ENCODE peak calls at places on chromosome 19, in six cellular contexts. One of them, this sample, is unnamed.
A peak's percentile ranks its signal among the peaks of the same experiment; 100 is the strongest.

GRCh38 chr19:48739835-48740704 is at the start of gene RASIP1:
- DNase-seq in neuronal stem cell: no peak
- DNase-seq in activated T-helper 9 cell treated with anti-CD3 and anti-CD28 coated beads, Interleukin-2, amount 50 U/mL, for 16 hours: no peak
- DNase-seq in T1000: no peak
- DNase-seq in AG04450: no peak
- DNase-seq in putamen: no peak
- DNase-seq in this sample: no peak

GRCh38 chr19:3194703-3195087 is 9.0 kb downstream of the NCLN start:
- DNase-seq in neuronal stem cell: no peak
- DNase-seq in activated T-helper 9 cell treated with anti-CD3 and anti-CD28 coated beads, Interleukin-2, amount 50 U/mL, for 16 hours: no peak
- DNase-seq in T1000: no peak
- DNase-seq in AG04450: no peak
- DNase-seq in putamen: no peak
- DNase-seq in this sample: no peak

GRCh38 chr19:14122924-14123323 is 5.4 kb upstream of the PRKACA start:
- DNase-seq in neuronal stem cell: no peak
- DNase-seq in activated T-helper 9 cell treated with anti-CD3 and anti-CD28 coated beads, Interleukin-2, amount 50 U/mL, for 16 hours: no peak
- DNase-seq in T1000: no peak
- DNase-seq in AG04450: no peak
- DNase-seq in putamen: no peak
- DNase-seq in this sample: no peak

GRCh38 chr19:51421229-51422052 is 4.0 kb upstream of the SIGLEC10 start:
- DNase-seq in neuronal stem cell: no peak
- DNase-seq in activated T-helper 9 cell treated with anti-CD3 and anti-CD28 coated beads, Interleukin-2, amount 50 U/mL, for 16 hours: no peak
- DNase-seq in T1000: no peak
- DNase-seq in AG04450: no peak
- DNase-seq in putamen: no peak
- DNase-seq in this sample: no peak

GRCh38 chr19:3785938-3786824 is at the start of gene MATK:
- DNase-seq in neuronal stem cell: no peak
- DNase-seq in activated T-helper 9 cell treated with anti-CD3 and anti-CD28 coated beads, Interleukin-2, amount 50 U/mL, for 16 hours: no peak
- DNase-seq in T1000: no peak
- DNase-seq in AG04450: no peak
- DNase-seq in putamen: no peak
- DNase-seq in this sample: no peak

GRCh38 chr19:34282611-34283519 is 28.5 kb downstream of the GARRE1 start:
- DNase-seq in neuronal stem cell: no peak
- DNase-seq in activated T-helper 9 cell treated with anti-CD3 and anti-CD28 coated beads, Interleukin-2, amount 50 U/mL, for 16 hours: no peak
- DNase-seq in T1000: no peak
- DNase-seq in AG04450: no peak
- DNase-seq in putamen: no peak
- DNase-seq in this sample: no peak

GRCh38 chr19:20279516-20279915 is 112.5 kb downstream of the ZNF486 start:
- DNase-seq in neuronal stem cell: no peak
- DNase-seq in activated T-helper 9 cell treated with anti-CD3 and anti-CD28 coated beads, Interleukin-2, amount 50 U/mL, for 16 hours: no peak
- DNase-seq in T1000: no peak
- DNase-seq in AG04450: no peak
- DNase-seq in putamen: peak; percentile 83
- DNase-seq in this sample: no peak

GRCh38 chr19:2376784-2377519 is 16.9 kb downstream of the TMPRSS9 start:
- DNase-seq in neuronal stem cell: no peak
- DNase-seq in activated T-helper 9 cell treated with anti-CD3 and anti-CD28 coated beads, Interleukin-2, amount 50 U/mL, for 16 hours: no peak
- DNase-seq in T1000: no peak
- DNase-seq in AG04450: no peak
- DNase-seq in putamen: no peak
- DNase-seq in this sample: no peak

GRCh38 chr19:34075661-34076091 is 96.6 kb upstream of the LSM14A start:
- DNase-seq in neuronal stem cell: no peak
- DNase-seq in activated T-helper 9 cell treated with anti-CD3 and anti-CD28 coated beads, Interleukin-2, amount 50 U/mL, for 16 hours: no peak
- DNase-seq in T1000: no peak
- DNase-seq in AG04450: no peak
- DNase-seq in putamen: no peak
- DNase-seq in this sample: no peak

GRCh38 chr19:34255546-34255945 is 1.2 kb downstream of the GARRE1 start:
- DNase-seq in neuronal stem cell: no peak
- DNase-seq in activated T-helper 9 cell treated with anti-CD3 and anti-CD28 coated beads, Interleukin-2, amount 50 U/mL, for 16 hours: no peak
- DNase-seq in T1000: no peak
- DNase-seq in AG04450: no peak
- DNase-seq in putamen: no peak
- DNase-seq in this sample: no peak

GRCh38 chr19:42965204-42965603 is 28.2 kb upstream of the PSG7 start:
- DNase-seq in neuronal stem cell: no peak
- DNase-seq in activated T-helper 9 cell treated with anti-CD3 and anti-CD28 coated beads, Interleukin-2, amount 50 U/mL, for 16 hours: no peak
- DNase-seq in T1000: peak; percentile 4
- DNase-seq in AG04450: peak; percentile 30
- DNase-seq in putamen: no peak
- DNase-seq in this sample: peak; percentile 23

GRCh38 chr19:3474614-3475013 is 5.7 kb downstream of the SMIM24 start:
- DNase-seq in neuronal stem cell: no peak
- DNase-seq in activated T-helper 9 cell treated with anti-CD3 and anti-CD28 coated beads, Interleukin-2, amount 50 U/mL, for 16 hours: no peak
- DNase-seq in T1000: no peak
- DNase-seq in AG04450: no peak
- DNase-seq in putamen: no peak
- DNase-seq in this sample: no peak

GRCh38 chr19:33098023-33098652 is 17.2 kb downstream of the GPATCH1 start:
- DNase-seq in neuronal stem cell: no peak
- DNase-seq in activated T-helper 9 cell treated with anti-CD3 and anti-CD28 coated beads, Interleukin-2, amount 50 U/mL, for 16 hours: no peak
- DNase-seq in T1000: no peak
- DNase-seq in AG04450: no peak
- DNase-seq in putamen: no peak
- DNase-seq in this sample: no peak

GRCh38 chr19:51724543-51724942 is 752 bp upstream of the HAS1 start:
- DNase-seq in neuronal stem cell: no peak
- DNase-seq in activated T-helper 9 cell treated with anti-CD3 and anti-CD28 coated beads, Interleukin-2, amount 50 U/mL, for 16 hours: no peak
- DNase-seq in T1000: no peak
- DNase-seq in AG04450: no peak
- DNase-seq in putamen: no peak
- DNase-seq in this sample: no peak

GRCh38 chr19:35093430-35093829 is 22.2 kb upstream of the FXYD3 start:
- DNase-seq in neuronal stem cell: no peak
- DNase-seq in activated T-helper 9 cell treated with anti-CD3 and anti-CD28 coated beads, Interleukin-2, amount 50 U/mL, for 16 hours: no peak
- DNase-seq in T1000: no peak
- DNase-seq in AG04450: no peak
- DNase-seq in putamen: no peak
- DNase-seq in this sample: no peak

GRCh38 chr19:43820098-43820860 is 6.8 kb upstream of the ZNF283 start:
- DNase-seq in neuronal stem cell: no peak
- DNase-seq in activated T-helper 9 cell treated with anti-CD3 and anti-CD28 coated beads, Interleukin-2, amount 50 U/mL, for 16 hours: no peak
- DNase-seq in T1000: no peak
- DNase-seq in AG04450: peak; percentile 7
- DNase-seq in putamen: peak; percentile 42
- DNase-seq in this sample: no peak

This sample was measured in SJSA1.